ENCODE peak calls at places on chromosomes 16 and 17, in four cellular contexts. F is stomach, L is adrenal gland, R is NB4. U is an unnamed sample.

GRCh38 chr16:31833047-31833446 is 40.6 kb upstream of the ZNF267 start:
- DNase-seq in F (no peak), L (no peak), R (peak; percentile 6), U (no peak)

GRCh38 chr17:78058581-78058980 is 70.0 kb downstream of the TMC6 start:
- DNase-seq in R (no peak), L (no peak), F (no peak), U (no peak)

GRCh38 chr17:64115871-64116534 is 13.9 kb downstream of the ERN1 start:
- DNase-seq in R (peak; percentile 23), L (peak; percentile 15), F (peak; percentile 65), U (no peak)

GRCh38 chr16:85611455-85612190 is 1.5 kb upstream of the GSE1 start:
- DNase-seq in L (peak; percentile 92), R (peak; percentile 83), F (peak; percentile 91), U (peak; percentile 32)

GRCh38 chr16:81415757-81416156 is 28.9 kb upstream of the CMIP start:
- DNase-seq in R (no peak), F (no peak), L (no peak), U (no peak)

GRCh38 chr17:61818225-61818624 is 45.1 kb downstream of the BRIP1 start:
- DNase-seq in F (no peak), R (no peak), L (no peak), U (no peak)

GRCh38 chr16:5852151-5852550 is 754.6 kb upstream of the EEF2KMT start:
- DNase-seq in F (no peak), R (no peak), L (no peak), U (no peak)

GRCh38 chr16:30805370-30806169 is 18.6 kb upstream of the ZNF629 start:
- DNase-seq in F (peak; percentile 91), R (peak; percentile 64), L (peak; percentile 85), U (no peak)

GRCh38 chr17:82458885-82459424 is 414 bp downstream of the NARF start:
- DNase-seq in R (peak; percentile 59), L (no peak), F (peak; percentile 36), U (no peak)

GRCh38 chr17:12691173-12691572 is 25.5 kb downstream of the MYOCD start:
- DNase-seq in R (no peak), F (no peak), L (no peak), U (no peak)

GRCh38 chr16:68520649-68521086 is 18.4 kb upstream of the ZFP90 start:
- DNase-seq in F (peak; percentile 92), R (peak; percentile 87), L (peak; percentile 83), U (peak; percentile 66)

GRCh38 chr16:48203974-48204824 is 39.9 kb upstream of the LONP2 start:
- DNase-seq in F (no peak), R (no peak), L (no peak), U (no peak)

GRCh38 chr16:64196444-64196843 is 925.4 kb downstream of the CDH11 start:
- DNase-seq in L (no peak), R (no peak), F (no peak), U (no peak)

GRCh38 chr16:13909872-13910303 is 10.1 kb upstream of the ERCC4 start:
- DNase-seq in L (peak; percentile 42), R (no peak), F (peak; percentile 87), U (no peak)

GRCh38 chr16:54875443-54875842 is 55.2 kb upstream of the IRX5 start:
- DNase-seq in L (no peak), F (no peak), R (no peak), U (no peak)

GRCh38 chr16:81937305-81938038 is 73.8 kb downstream of the SDR42E1 start:
- DNase-seq in L (peak; percentile 21), F (no peak), R (no peak), U (no peak)

GRCh38 chr16:4505356-4506153 is 29.4 kb downstream of the HMOX2 start:
- DNase-seq in R (peak; percentile 78), F (peak; percentile 54), L (no peak), U (no peak)

GRCh38 chr17:7440823-7441174 is 1.5 kb downstream of the FGF11 start:
- DNase-seq in L (peak; percentile 88), F (no peak), R (no peak), U (no peak)

GRCh38 chr17:859461-860195 is 77.5 kb downstream of the MRM3 start:
- DNase-seq in L (no peak), R (no peak), F (no peak), U (no peak)

GRCh38 chr17:62595484-62595883 is 32.0 kb upstream of the MRC2 start:
- DNase-seq in L (no peak), R (no peak), F (no peak), U (no peak)

GRCh38 chr17:52106638-52107261 is 51.8 kb downstream of the CA10 start:
- DNase-seq in R (peak; percentile 49), L (peak; percentile 42), F (peak; percentile 50), U (peak; percentile 4)

GRCh38 chr16:31253642-31254045 is 6.1 kb upstream of the ITGAM start:
- DNase-seq in L (peak; percentile 27), R (peak; percentile 94), F (peak; percentile 27), U (no peak)

GRCh38 chr16:14289692-14290340 is 218.7 kb downstream of the MRTFB start:
- DNase-seq in R (peak; percentile 62), F (peak; percentile 21), L (no peak), U (no peak)

GRCh38 chr16:68756250-68757051 is 19.4 kb downstream of the CDH1 start:
- DNase-seq in F (peak; percentile 70), R (peak; percentile 51), L (no peak), U (no peak)

GRCh38 chr16:57728336-57729181 is 7.0 kb upstream of the KATNB1 start:
- DNase-seq in R (no peak), F (no peak), L (no peak), U (no peak)

GRCh38 chr17:30274887-30275286 is 16.9 kb downstream of the BLMH start:
- DNase-seq in F (no peak), R (no peak), L (no peak), U (no peak)

DNA sequence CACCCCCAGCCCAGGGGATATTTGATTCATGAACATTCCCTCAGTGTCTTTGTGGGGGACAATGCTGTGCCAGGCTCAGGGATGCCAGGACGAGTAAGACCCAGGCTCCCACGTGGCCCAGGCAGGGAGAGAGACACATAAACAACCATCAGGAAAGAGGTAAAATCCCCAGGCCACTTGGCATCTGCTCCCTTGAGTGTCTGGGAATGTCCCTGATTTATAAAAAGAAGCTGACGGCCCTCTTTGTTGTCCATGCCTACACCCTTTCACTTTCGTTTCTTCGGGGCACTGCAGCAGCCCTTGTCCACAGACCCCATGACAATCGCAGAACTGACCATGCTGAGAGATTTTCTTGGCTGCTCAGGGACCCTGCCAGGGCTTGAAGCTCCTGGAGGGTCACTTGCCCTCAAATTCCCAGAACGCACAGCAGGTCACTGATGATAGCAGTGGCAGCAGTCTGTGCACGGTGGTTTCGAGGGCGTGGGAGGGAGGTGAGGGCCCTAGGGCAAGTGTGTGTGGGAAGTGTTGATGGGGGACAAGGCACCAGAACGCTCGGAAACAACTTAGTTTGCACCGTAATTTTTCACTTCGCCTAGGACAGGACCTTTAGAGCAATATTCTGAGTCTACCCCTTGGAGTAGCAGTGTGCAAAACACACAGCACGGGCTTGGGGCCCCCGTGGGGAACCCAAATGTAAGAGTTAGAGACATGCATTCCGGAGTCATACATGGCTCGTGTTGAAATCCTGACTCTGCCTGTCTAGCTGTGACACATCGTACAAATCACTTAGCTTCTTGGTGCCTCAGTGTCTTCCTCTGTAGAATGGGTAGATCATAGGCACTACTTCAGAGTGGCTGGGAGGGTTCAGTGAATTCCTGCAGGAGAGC is 4.7 kb downstream of the NOD2 start:
- DNase-seq in R (peak; percentile 45), L (no peak), F (peak; percentile 40), U (no peak)
- H3K4me3 ChIP-seq in R (no peak overlapping the region), L (peak overlapping the region; percentile 52), F (peak overlapping the region; percentile 50), U (peak overlapping the region; percentile 30)

GRCh38 chr17:32517982-32518381 is 31.2 kb downstream of the CDK5R1 start:
- DNase-seq in F (no peak), R (no peak), L (no peak), U (no peak)

GRCh38 chr17:32520737-32521399 is 34.1 kb downstream of the CDK5R1 start:
- DNase-seq in F (no peak), R (no peak), L (no peak), U (no peak)

GRCh38 chr17:32516940-32517711 is 30.3 kb downstream of the CDK5R1 start:
- DNase-seq in F (no peak), L (no peak), R (no peak), U (no peak)

GRCh38 chr17:32518856-32519768 is 32.3 kb downstream of the CDK5R1 start:
- DNase-seq in F (peak; percentile 63), R (peak; percentile 71), L (peak; percentile 40), U (no peak)

GRCh38 chr17:32519769-32520701 is 33.2 kb downstream of the CDK5R1 start:
- DNase-seq in L (no peak), R (no peak), F (peak; percentile 30), U (no peak)
- TF ChIP-seq CTCF in L (no peak), R (no peak), F (no peak), U (no peak)

GRCh38 chr16:72312862-72313261 is 140.9 kb upstream of the PMFBP1 start:
- DNase-seq in F (no peak), L (no peak), R (no peak), U (peak; percentile 77)

GRCh38 chr16:72313903-72314302 is 141.9 kb upstream of the PMFBP1 start:
- DNase-seq in F (no peak), L (no peak), R (no peak), U (no peak)

GRCh38 chr16:72311426-72311825 is 139.5 kb upstream of the PMFBP1 start:
- DNase-seq in L (no peak), R (no peak), F (no peak), U (no peak)

GRCh38 chr16:72317378-72317777 is 145.4 kb upstream of the PMFBP1 start:
- DNase-seq in F (no peak), R (no peak), L (no peak), U (no peak)
- H3K4me3 ChIP-seq in F (no peak overlapping the region), R (no peak overlapping the region), L (no peak overlapping the region), U (no peak overlapping the region)

GRCh38 chr17:35238817-35239216 is 4.1 kb upstream of the SLFN5 start:
- DNase-seq in R (no peak), L (no peak), F (no peak), U (no peak)
- TF ChIP-seq CTCF in R (no peak), L (no peak), F (no peak), U (no peak)

GRCh38 chr17:40447148-40447644 is 3.9 kb downstream of the IGFBP4 start:
- DNase-seq in F (no peak), R (no peak), L (no peak), U (no peak)
- H3K4me3 ChIP-seq in F (peak overlapping the region; percentile 32), R (peak overlapping the region; percentile 32), L (peak overlapping the region; percentile 60), U (peak overlapping the region; percentile 86)

DNA sequence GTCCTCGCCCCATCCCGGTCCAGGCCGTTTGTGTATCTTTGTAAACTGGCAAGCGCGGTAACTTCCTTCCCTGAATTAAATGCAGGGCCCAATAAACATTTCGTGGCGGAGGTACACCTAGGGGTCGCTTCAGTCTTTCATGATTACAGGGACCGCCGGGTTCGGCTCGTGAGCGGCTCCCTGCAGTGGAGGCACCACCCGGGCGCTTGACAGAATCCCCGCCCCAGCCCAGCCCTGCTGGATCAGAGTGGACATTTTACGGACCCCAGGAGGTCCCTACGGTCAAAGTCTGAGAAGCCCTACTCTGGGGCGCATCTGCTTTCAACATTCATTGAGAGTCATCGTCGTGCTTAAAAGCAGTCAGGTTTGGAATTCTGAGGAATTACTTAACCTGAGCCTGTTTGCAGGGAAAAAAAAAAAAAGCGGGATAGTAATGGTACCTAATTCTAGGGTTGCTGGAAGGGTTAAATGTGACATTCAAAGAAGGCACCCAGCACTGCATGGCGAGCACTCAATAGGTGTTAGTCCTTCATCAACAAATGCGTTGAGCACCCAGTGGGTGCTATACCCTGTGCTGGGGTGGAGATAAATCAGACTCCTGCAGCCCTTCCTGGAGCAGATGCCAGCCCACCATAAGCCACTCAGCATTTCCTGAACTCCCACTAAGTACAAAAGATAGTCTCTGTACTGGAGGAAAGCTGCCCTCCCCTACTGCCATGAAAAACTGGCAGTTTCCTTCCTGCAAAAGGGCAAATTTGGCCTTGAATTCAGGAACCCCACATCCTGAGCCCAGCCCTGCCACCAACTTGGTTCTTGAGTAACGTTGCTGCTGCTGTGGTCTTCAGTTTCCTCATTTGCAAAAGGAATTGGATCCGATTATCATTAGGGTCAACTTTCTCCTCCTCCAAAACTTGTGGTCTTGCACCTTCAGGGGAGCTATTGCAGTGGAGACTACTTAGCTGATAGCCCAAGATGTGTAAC is 658 bp upstream of the DUSP3 start:
- DNase-seq in F (no peak), L (no peak), R (peak; percentile 77), U (no peak)
- TF ChIP-seq CTCF in F (no peak), L (peak; percentile 7), R (no peak), U (no peak)